ENCODE peak calls at places on chromosomes 5 and 9, in eight cellular contexts. X, H, W, T, N, K, P and I are unnamed samples.

GRCh38 chr9:123569343-123569694 is 213.3 kb downstream of the CRB2 start:
- DNase-seq in X (no peak), H (no peak), W (no peak), T (no peak), N (no peak), K (no peak), P (no peak), I (no peak)

GRCh38 chr5:35651002-35651756 is 33.5 kb downstream of the SPEF2 start:
- DNase-seq in X (peak), H (peak), W (peak), T (peak), N (peak), K (no peak), P (peak), I (peak)

GRCh38 chr9:95189230-95190098 is 128.0 kb downstream of the FANCC start:
- DNase-seq in X (no peak), H (peak), W (no peak), T (peak), N (no peak), K (peak), P (no peak), I (no peak)

GRCh38 chr5:135127604-135128240 is 93.7 kb upstream of the PITX1 start:
- DNase-seq in X (peak), H (no peak), W (no peak), T (no peak), N (no peak), K (no peak), P (no peak), I (peak)

GRCh38 chr9:134406366-134407122 is 80.3 kb downstream of the RXRA start:
- DNase-seq in X (peak), H (peak), W (no peak), T (peak), N (no peak), K (no peak), P (no peak), I (peak)

GRCh38 chr5:149780043-149780737 is 50.1 kb downstream of the PPARGC1B start:
- DNase-seq in X (no peak), H (no peak), W (no peak), T (no peak), N (no peak), K (no peak), P (no peak), I (no peak)

GRCh38 chr5:116456036-116456435 is 118.6 kb downstream of the SEMA6A start:
- DNase-seq in X (no peak), H (no peak), W (no peak), T (no peak), N (no peak), K (no peak), P (no peak), I (no peak)

GRCh38 chr5:74433255-74434123 is 207.0 kb downstream of the ENC1 start:
- DNase-seq in X (no peak), H (no peak), W (peak), T (peak), N (no peak), K (no peak), P (no peak), I (peak)

GRCh38 chr5:34015120-34015807 is 7.4 kb upstream of the AMACR start:
- DNase-seq in X (no peak), H (no peak), W (no peak), T (no peak), N (no peak), K (no peak), P (no peak), I (no peak)

GRCh38 chr9:121269030-121269887 is 1.3 kb downstream of the GSN start:
- DNase-seq in X (no peak), H (peak), W (no peak), T (peak), N (peak), K (no peak), P (no peak), I (no peak)

GRCh38 chr9:130765135-130766030 is 69.7 kb upstream of the ABL1 start:
- DNase-seq in X (no peak), H (no peak), W (peak), T (no peak), N (no peak), K (no peak), P (no peak), I (no peak)

GRCh38 chr5:154110781-154111180 is 72.0 kb downstream of the MFAP3 start:
- DNase-seq in X (no peak), H (no peak), W (no peak), T (no peak), N (no peak), K (no peak), P (no peak), I (peak)

GRCh38 chr5:170755679-170756456 is 27.7 kb upstream of the GABRP start:
- DNase-seq in X (no peak), H (peak), W (no peak), T (no peak), N (no peak), K (no peak), P (no peak), I (no peak)

GRCh38 chr9:111094433-111095421 is 56.5 kb upstream of the LPAR1 start:
- DNase-seq in X (peak), H (peak), W (no peak), T (peak), N (no peak), K (no peak), P (no peak), I (peak)

GRCh38 chr5:15515229-15515628 is 15.2 kb downstream of the FBXL7 start:
- DNase-seq in X (no peak), H (no peak), W (no peak), T (no peak), N (no peak), K (no peak), P (no peak), I (no peak)

GRCh38 chr9:131610231-131610761 is 65.0 kb downstream of the PRRT1B start:
- DNase-seq in X (no peak), H (no peak), W (no peak), T (no peak), N (no peak), K (no peak), P (no peak), I (no peak)

GRCh38 chr5:158848634-158849033 is 251.1 kb downstream of the EBF1 start:
- DNase-seq in X (no peak), H (no peak), W (no peak), T (no peak), N (no peak), K (no peak), P (no peak), I (no peak)

GRCh38 chr5:150081541-150082283 is 4.6 kb downstream of the CSF1R start:
- DNase-seq in X (no peak), H (peak), W (peak), T (peak), N (no peak), K (peak), P (peak), I (no peak)

DNA sequence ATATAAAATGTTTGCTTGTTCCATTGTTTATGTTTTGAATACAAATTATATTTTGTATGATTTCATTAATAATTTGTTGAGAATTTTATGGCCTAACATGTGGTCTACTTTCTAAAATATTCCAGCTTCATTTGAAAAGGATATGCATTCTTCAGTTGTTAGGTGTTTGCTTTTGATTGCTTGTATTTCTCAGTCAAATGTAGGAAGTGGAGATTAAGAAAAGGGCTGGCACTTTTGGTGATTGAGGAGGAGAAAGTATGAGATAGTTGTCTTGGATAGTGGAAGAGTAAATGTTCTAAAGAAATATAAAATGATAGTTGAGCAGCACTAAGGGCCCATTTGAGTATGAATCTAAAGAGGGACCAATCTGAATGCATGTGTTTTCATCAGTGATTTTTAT is 23.1 kb downstream of the JAK2 start:
- DNase-seq in X (no peak), H (no peak), W (no peak), T (no peak), N (no peak), K (no peak), P (no peak), I (no peak)
- TF ChIP-seq POLR2A in X (no peak), H (no peak), W (no peak), T (no peak), N (no peak), K (no peak), P (no peak), I (no peak)

GRCh38 chr9:91424403-91425176 is 958 bp upstream of the NFIL3 start:
- DNase-seq in X (peak), H (peak), W (no peak), T (peak), N (peak), K (peak), P (peak), I (peak)
- TF ChIP-seq POLR2A in X (no peak), H (no peak), W (no peak), T (no peak), N (peak), K (peak), P (peak), I (no peak)

GRCh38 chr5:146203011-146203871 is at the start of gene RBM27:
- DNase-seq in X (peak), H (peak), W (peak), T (peak), N (peak), K (peak), P (peak), I (peak)
- TF ChIP-seq POLR2A in X (peak), H (no peak), W (no peak), T (peak), N (peak), K (peak), P (peak), I (peak)

DNA sequence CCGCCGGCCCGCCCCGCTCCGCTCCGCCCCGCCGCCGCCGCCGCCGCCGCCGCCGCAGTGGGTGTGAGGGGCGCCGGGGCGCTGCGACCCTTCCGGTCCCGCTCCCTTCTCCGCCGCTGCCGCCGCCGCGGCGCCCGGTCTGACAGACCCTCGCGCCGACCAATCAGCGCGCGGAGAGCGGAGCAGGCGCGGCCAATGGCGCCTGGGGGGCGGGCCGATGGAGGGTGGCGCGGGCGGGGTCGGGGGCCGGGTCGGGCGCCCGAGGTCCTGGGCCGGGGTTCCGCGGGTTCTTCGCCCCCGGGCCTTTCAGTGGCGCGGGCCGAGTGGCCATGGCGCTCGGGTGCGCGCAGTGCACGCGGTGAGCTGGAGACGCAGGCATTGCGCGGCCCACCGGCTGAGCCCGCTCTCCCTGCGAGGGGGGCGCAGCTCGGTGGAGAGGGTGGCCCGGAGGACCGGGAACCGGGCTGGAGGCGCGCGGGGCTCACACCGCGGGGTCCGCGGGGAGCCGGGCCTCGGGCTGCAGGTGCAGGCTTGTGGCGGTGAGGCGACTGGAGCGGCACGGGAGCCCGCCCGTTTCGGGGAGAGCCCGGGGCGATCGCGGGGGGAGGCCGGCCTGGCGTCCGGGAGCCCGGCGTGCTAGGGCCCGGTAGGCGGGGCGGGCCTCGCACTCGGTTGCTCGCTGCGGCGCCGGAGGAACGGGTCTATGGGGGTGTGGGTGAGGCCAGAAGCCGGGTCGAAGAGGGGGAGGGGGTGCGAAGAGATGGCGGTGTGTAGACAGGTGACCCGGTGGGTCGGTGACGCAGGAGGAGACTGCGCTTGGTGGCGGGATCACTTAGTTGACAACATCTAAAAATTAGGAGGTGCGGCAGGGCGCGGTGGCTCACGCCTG is at the start of gene MAPK9:
- DNase-seq in X (peak), H (peak), W (peak), T (peak), N (peak), K (peak), P (peak), I (peak)
- TF ChIP-seq POLR2A in X (peak), H (peak), W (no peak), T (peak), N (peak), K (no peak), P (peak), I (peak)

DNA sequence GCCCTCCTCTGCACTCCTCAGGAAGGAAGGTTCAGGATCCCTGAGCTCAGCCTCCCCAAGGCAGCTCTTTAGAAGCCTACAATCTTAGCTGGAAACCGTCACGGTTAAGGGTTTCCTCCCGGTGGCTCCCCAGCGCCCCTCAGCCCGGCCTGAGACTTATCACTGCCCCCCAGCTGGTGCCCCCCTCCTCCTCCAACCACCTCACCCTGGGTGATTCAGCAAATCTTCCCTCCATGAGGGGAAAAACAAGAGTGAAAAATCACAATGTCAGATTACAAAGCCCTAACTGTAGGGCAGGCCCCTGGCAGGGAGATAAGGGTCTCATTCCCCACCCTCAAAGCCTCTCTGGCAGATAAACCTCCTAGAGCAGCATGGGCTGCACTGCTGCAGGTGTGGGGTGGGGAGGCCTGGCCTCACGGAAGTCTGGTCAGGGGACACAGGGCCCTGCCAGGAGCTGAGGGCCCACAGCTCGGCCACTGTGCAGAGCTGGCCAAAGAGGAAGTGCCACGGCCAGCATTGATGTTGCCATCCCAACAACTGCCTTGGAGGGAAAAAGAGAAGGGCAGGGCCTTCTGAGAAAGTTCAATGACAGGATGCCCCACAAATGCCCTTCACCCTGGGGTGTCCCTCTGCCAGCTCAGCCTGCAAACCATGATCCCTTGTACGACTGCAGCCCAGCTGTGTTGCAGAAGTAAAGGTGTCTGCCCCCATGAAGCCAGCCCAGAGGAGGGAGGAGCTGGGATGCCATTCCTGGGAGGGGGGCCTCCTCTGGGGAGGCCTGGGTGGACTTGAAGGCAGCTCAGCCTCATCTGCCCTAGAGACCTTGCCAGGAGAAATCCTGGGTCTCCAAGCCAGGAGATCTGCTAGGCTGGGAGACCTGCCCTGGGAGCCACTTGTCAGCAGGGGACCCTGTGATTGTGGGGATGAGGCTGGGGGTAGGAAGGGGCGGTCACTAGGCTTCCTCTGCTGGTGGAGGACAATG is 25.9 kb downstream of the GFI1B start:
- DNase-seq in X (no peak), H (no peak), W (no peak), T (peak), N (peak), K (no peak), P (no peak), I (no peak)
- TF ChIP-seq POLR2A in X (no peak), H (no peak), W (no peak), T (no peak), N (no peak), K (no peak), P (no peak), I (no peak)

GRCh38 chr5:4479381-4479780 is 660.7 kb upstream of the ADAMTS16 start:
- DNase-seq in X (no peak), H (no peak), W (no peak), T (peak), N (no peak), K (no peak), P (no peak), I (no peak)
- TF ChIP-seq POLR2A in X (no peak), H (no peak), W (no peak), T (no peak), N (no peak), K (no peak), P (no peak), I (no peak)

GRCh38 chr5:31383734-31384133 is 148.2 kb downstream of the DROSHA start:
- DNase-seq in X (no peak), H (no peak), W (no peak), T (no peak), N (peak), K (no peak), P (no peak), I (no peak)

GRCh38 chr5:31380049-31380448 is 151.8 kb downstream of the DROSHA start:
- DNase-seq in X (no peak), H (no peak), W (no peak), T (no peak), N (no peak), K (no peak), P (no peak), I (no peak)

GRCh38 chr5:31382051-31382878 is 149.6 kb downstream of the DROSHA start:
- DNase-seq in X (no peak), H (no peak), W (no peak), T (peak), N (no peak), K (no peak), P (no peak), I (no peak)

GRCh38 chr5:31378838-31379237 is 153.1 kb downstream of the DROSHA start:
- DNase-seq in X (no peak), H (no peak), W (no peak), T (peak), N (peak), K (no peak), P (no peak), I (no peak)

DNA sequence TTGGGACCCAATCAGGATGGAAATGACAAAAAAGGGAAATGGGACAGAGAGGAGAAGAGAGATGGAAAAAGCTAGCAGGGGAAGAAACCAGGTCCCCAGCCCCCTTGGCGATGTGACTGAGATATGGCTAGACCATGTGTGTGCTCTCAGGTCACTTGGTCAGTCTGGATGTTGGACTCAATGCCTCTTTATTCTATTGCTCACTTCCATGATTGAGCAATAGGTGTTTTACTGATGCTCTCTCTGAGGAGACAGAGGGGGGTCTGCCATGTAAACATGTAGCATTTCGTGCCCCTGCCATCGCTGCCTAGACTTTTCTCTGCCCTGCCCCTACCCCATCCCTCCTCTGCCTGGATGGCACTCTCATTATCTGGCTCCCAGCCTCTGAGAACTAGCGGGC is 150.6 kb downstream of the DROSHA start:
- DNase-seq in X (no peak), H (no peak), W (no peak), T (no peak), N (no peak), K (no peak), P (no peak), I (no peak)
- TF ChIP-seq POLR2A in X (no peak), H (no peak), W (no peak), T (no peak), N (no peak), K (no peak), P (no peak), I (no peak)

GRCh38 chr5:138331449-138332368 is at the start of gene CDC25C:
- DNase-seq in X (peak), H (peak), W (peak), T (peak), N (peak), K (peak), P (peak), I (peak)
- TF ChIP-seq POLR2A in X (no peak), H (no peak), W (peak), T (peak), N (peak), K (no peak), P (no peak), I (peak)